ENCODE peak calls at places on chromosome 13, in six cellular contexts. C, E, J, Z, P and O are unnamed samples.

GRCh38 chr13:99199541-99200432 is 867 bp upstream of the UBAC2 start:
- DNase-seq in C (no peak), E (peak), J (peak), Z (no peak), P (no peak), O (no peak)

GRCh38 chr13:111893607-111894443 is 173.1 kb upstream of the SOX1 start:
- DNase-seq in C (no peak), E (no peak), J (no peak), Z (no peak), P (no peak), O (peak)

GRCh38 chr13:50646070-50646469 is 197.4 kb downstream of the DLEU7 start:
- DNase-seq in C (no peak), E (no peak), J (no peak), Z (no peak), P (no peak), O (no peak)

GRCh38 chr13:59743195-59743594 is 420.5 kb downstream of the DIAPH3 start:
- DNase-seq in C (no peak), E (no peak), J (no peak), Z (no peak), P (no peak), O (no peak)

GRCh38 chr13:110306960-110307696 is at the start of the genes COL4A1 and COL4A2:
- DNase-seq in C (peak), E (peak), J (peak), Z (no peak), P (peak), O (peak)

GRCh38 chr13:98476538-98476966 is 100.4 kb downstream of the STK24 start:
- DNase-seq in C (peak), E (peak), J (peak), Z (peak), P (peak), O (no peak)

GRCh38 chr13:21176982-21177284 is 475 bp downstream of the MRPL57 start:
- DNase-seq in C (no peak), E (no peak), J (no peak), Z (no peak), P (no peak), O (no peak)

GRCh38 chr13:62278271-62278670 is 862.6 kb upstream of the PCDH20 start:
- DNase-seq in C (no peak), E (no peak), J (no peak), Z (no peak), P (no peak), O (no peak)

GRCh38 chr13:32225494-32225931 is 89.7 kb downstream of the ZAR1L start:
- DNase-seq in C (no peak), E (peak), J (no peak), Z (no peak), P (no peak), O (no peak)

GRCh38 chr13:49400755-49401659 is 42.9 kb downstream of the CAB39L start:
- DNase-seq in C (peak), E (peak), J (peak), Z (peak), P (no peak), O (no peak)

GRCh38 chr13:98171806-98172569 is 5.1 kb downstream of the RNF113B start:
- DNase-seq in C (no peak), E (no peak), J (no peak), Z (no peak), P (no peak), O (no peak)

GRCh38 chr13:44068737-44069136 is 189.0 kb downstream of the LACC1 start:
- DNase-seq in C (no peak), E (peak), J (no peak), Z (no peak), P (peak), O (no peak)

GRCh38 chr13:46469064-46469463 is 82.0 kb upstream of the RUBCNL start:
- DNase-seq in C (no peak), E (peak), J (no peak), Z (no peak), P (no peak), O (no peak)

GRCh38 chr13:109715902-109716301 is 70.5 kb downstream of the IRS2 start:
- DNase-seq in C (no peak), E (peak), J (no peak), Z (no peak), P (no peak), O (no peak)

GRCh38 chr13:97719759-97720158 is 233.7 kb upstream of the IPO5 start:
- DNase-seq in C (no peak), E (no peak), J (no peak), Z (no peak), P (no peak), O (no peak)

GRCh38 chr13:87172166-87172825 is 498.9 kb upstream of the SLITRK5 start:
- DNase-seq in C (no peak), E (no peak), J (no peak), Z (no peak), P (no peak), O (no peak)

GRCh38 chr13:30159446-30159839 is 147.9 kb downstream of the KATNAL1 start:
- DNase-seq in C (no peak), E (peak), J (peak), Z (no peak), P (peak), O (no peak)

GRCh38 chr13:106114981-106115554 is 420.4 kb downstream of the EFNB2 start:
- DNase-seq in C (no peak), E (no peak), J (no peak), Z (no peak), P (no peak), O (no peak)

GRCh38 chr13:91406619-91407018 is 8.2 kb downstream of the GPC5 start:
- DNase-seq in C (no peak), E (no peak), J (no peak), Z (peak), P (peak), O (no peak)

GRCh38 chr13:100710176-100710575 is 35.6 kb upstream of the TMTC4 start:
- DNase-seq in C (no peak), E (no peak), J (no peak), Z (no peak), P (no peak), O (no peak)

GRCh38 chr13:43830481-43830873 is 43.7 kb upstream of the ENOX1 start:
- DNase-seq in C (no peak), E (peak), J (no peak), Z (no peak), P (peak), O (no peak)

GRCh38 chr13:40125336-40125735 is 469.9 kb downstream of the COG6 start:
- DNase-seq in C (no peak), E (no peak), J (no peak), Z (no peak), P (no peak), O (no peak)

GRCh38 chr13:44244288-44244687 is 129.3 kb upstream of the SERP2 start:
- DNase-seq in C (no peak), E (no peak), J (no peak), Z (no peak), P (no peak), O (no peak)

GRCh38 chr13:99935772-99936171 is 35.8 kb downstream of the ZIC5 start:
- DNase-seq in C (no peak), E (no peak), J (no peak), Z (no peak), P (no peak), O (no peak)

GRCh38 chr13:111913790-111914189 is 153.2 kb upstream of the SOX1 start:
- DNase-seq in C (no peak), E (no peak), J (no peak), Z (no peak), P (no peak), O (no peak)

GRCh38 chr13:112444416-112445399 is 68.6 kb downstream of the SPACA7 start:
- DNase-seq in C (peak), E (no peak), J (peak), Z (no peak), P (no peak), O (no peak)

GRCh38 chr13:90233933-90234672 is 1113.4 kb upstream of the MIR17HG start:
- DNase-seq in C (no peak), E (no peak), J (no peak), Z (no peak), P (no peak), O (no peak)

GRCh38 chr13:24080134-24080533 is 80.4 kb upstream of the SPATA13 start:
- DNase-seq in C (no peak), E (no peak), J (no peak), Z (no peak), P (no peak), O (no peak)

GRCh38 chr13:88601949-88602348 is 930.8 kb downstream of the SLITRK5 start:
- DNase-seq in C (no peak), E (no peak), J (no peak), Z (no peak), P (no peak), O (no peak)

GRCh38 chr13:110216403-110217041 is 90.4 kb downstream of the COL4A1 start:
- DNase-seq in C (no peak), E (peak), J (no peak), Z (no peak), P (no peak), O (no peak)

GRCh38 chr13:30743319-30744055 is 8.1 kb downstream of the ALOX5AP start:
- DNase-seq in C (peak), E (peak), J (no peak), Z (peak), P (peak), O (no peak)

GRCh38 chr13:112781287-112781686 is 91.4 kb downstream of the ATP11A start:
- DNase-seq in C (no peak), E (no peak), J (no peak), Z (no peak), P (no peak), O (peak)

GRCh38 chr13:25249001-25249543 is 38.2 kb downstream of the MTMR6 start:
- DNase-seq in C (no peak), E (peak), J (no peak), Z (no peak), P (no peak), O (no peak)
- TF ChIP-seq CTCF in C (peak), E (peak), J (no peak), Z (no peak), P (peak), O (peak)

DNA sequence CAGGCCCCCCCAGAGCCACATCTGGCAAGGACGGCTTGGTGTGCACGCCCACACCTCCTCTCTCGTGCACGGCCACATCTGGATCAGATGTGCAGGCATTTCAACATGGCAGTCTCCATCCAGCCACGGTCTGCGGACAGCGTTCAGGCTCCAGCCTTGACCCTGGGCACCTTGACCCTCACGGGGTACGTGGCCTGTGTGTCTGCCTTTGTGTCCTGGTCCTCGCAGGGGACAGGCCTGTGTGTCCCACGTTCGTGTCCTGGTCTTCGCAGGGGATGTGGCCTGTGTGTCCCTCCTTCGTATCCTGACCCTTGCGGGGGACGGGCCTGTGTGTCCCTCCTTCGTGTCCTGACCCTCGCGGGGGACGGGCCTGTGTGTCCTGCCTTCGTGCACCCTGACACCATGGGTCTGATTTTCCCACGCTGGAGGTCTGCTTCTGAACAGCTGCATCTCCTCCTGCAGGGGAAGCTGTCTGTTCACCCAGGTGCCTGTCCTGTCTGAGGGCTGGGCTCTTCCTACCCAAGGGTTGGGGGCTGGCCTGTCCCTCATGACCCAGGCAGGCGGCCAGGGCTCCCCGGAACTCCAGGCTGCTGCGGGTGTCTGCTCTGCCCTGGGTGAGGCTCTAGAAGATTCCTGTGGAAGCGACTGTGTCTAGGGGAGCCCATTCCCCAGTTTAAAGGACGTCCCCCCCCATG is 25.3 kb downstream of the RASA3 start:
- DNase-seq in C (no peak), E (no peak), J (peak), Z (no peak), P (no peak), O (no peak)
- TF ChIP-seq CTCF in C (no peak), E (no peak), J (no peak), Z (no peak), P (no peak), O (no peak)

GRCh38 chr13:84843368-84843767 is 955.9 kb downstream of the SLITRK6 start:
- DNase-seq in C (no peak), E (no peak), J (no peak), Z (no peak), P (no peak), O (no peak)

GRCh38 chr13:84847107-84847506 is 952.1 kb downstream of the SLITRK6 start:
- DNase-seq in C (no peak), E (no peak), J (no peak), Z (no peak), P (no peak), O (no peak)

GRCh38 chr13:84845875-84846619 is 953.2 kb downstream of the SLITRK6 start:
- DNase-seq in C (no peak), E (no peak), J (no peak), Z (no peak), P (no peak), O (no peak)

DNA sequence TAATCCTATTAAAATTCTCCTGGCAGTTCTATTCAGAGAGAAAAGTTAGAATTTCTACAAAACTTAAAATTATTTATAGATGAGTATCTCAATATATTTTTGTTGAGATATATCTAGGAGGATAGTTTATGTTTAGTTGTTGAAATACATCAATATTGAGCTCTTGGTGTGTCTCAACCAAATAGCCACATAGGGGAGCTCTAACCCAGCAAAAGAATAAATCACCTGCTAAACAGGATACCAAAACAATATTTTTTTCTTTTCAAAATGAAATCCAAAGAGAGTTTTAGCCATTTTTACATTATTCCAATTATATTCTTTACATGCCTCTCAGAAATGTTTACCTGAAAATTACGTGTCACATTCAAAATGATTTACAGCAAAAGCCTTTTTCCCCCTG is 954.7 kb downstream of the SLITRK6 start:
- DNase-seq in C (no peak), E (no peak), J (no peak), Z (peak), P (peak), O (no peak)
- TF ChIP-seq CTCF in C (no peak), E (peak), J (no peak), Z (no peak), P (peak), O (peak)

GRCh38 chr13:73417012-73417615 is 358.3 kb downstream of the KLF5 start:
- DNase-seq in C (no peak), E (no peak), J (no peak), Z (no peak), P (no peak), O (no peak)
- TF ChIP-seq CTCF in C (no peak), E (peak), J (no peak), Z (no peak), P (peak), O (no peak)